ENCODE peak calls at places on chromosomes 7 and 10, in four cellular contexts. I is effector memory CD4-positive, alpha-beta T cell; M is heart left ventricle; Y is Caco-2. F is an unnamed sample. For H3K27me3, the result is how much of the 10 kb centered on the place peaks cover.

GRCh38 chr10:132836248-132836831 is 50.4 kb upstream of the NKX6-2 start:
- DNase-seq in I (no peak), Y (no peak), M (no peak), F (peak)

GRCh38 chr7:24587853-24588252 is 14.6 kb downstream of the PALS2 start:
- DNase-seq in Y (peak), M (no peak), I (peak), F (no peak)

GRCh38 chr7:38215115-38215514 is 37.1 kb downstream of the STARD3NL start:
- DNase-seq in M (no peak), Y (no peak), I (no peak), F (no peak)

GRCh38 chr10:5089869-5090268 is 4.3 kb upstream of the AKR1C3 start:
- DNase-seq in Y (peak), I (no peak), M (no peak), F (no peak)

GRCh38 chr10:98055875-98056516 is 25.6 kb upstream of the CRTAC1 start:
- DNase-seq in M (no peak), Y (peak), I (no peak), F (no peak)

GRCh38 chr7:921071-921461 is 33.4 kb downstream of the ADAP1 start:
- DNase-seq in I (no peak), Y (no peak), M (no peak), F (no peak)

GRCh38 chr10:88890681-88891371 is 10.8 kb downstream of the STAMBPL1 start:
- DNase-seq in M (no peak), Y (no peak), I (no peak), F (no peak)

GRCh38 chr7:94761451-94761850 is 105.5 kb upstream of the SGCE start:
- DNase-seq in M (no peak), I (no peak), Y (no peak), F (no peak)

GRCh38 chr7:128948312-128948973 is 10.7 kb downstream of the IRF5 start:
- DNase-seq in M (no peak), Y (no peak), I (no peak), F (no peak)

GRCh38 chr7:155363852-155364600 is 66.3 kb downstream of the INSIG1 start:
- DNase-seq in Y (peak), I (no peak), M (no peak), F (no peak)

GRCh38 chr7:155361363-155361680 is 63.6 kb downstream of the INSIG1 start:
- DNase-seq in Y (no peak), I (no peak), M (no peak), F (no peak)

GRCh38 chr7:155362380-155363145 is 64.9 kb downstream of the INSIG1 start:
- DNase-seq in Y (no peak), M (no peak), I (no peak), F (no peak)

GRCh38 chr7:155361947-155362346 is 64.3 kb downstream of the INSIG1 start:
- DNase-seq in I (no peak), Y (no peak), M (no peak), F (no peak)

DNA sequence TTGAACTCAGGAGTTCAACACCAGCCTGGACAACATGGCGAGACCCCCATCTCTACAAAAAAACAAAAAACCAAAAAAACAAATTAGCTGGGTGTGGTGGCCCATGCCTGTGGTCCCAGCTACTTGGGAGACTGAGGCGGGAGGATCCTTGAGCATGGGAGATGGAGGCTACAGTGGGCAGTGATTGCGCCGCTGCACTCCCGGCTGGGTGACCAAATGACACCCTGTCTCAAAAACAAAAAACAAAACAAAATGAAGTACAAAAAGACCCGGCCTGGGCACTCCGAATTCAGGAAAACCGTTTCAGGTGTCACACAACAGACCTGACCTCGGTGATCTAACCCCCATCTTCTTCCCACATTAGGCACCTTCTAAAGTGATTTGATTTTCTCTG is 65.5 kb downstream of the INSIG1 start:
- DNase-seq in M (no peak), Y (no peak), I (no peak), F (no peak)
- H3K27me3 ChIP-seq in M (under half), Y (under half), I (under half), F (under half)

GRCh38 chr7:106001196-106001595 is 38.1 kb downstream of the CDHR3 start:
- DNase-seq in Y (no peak), I (no peak), M (no peak), F (no peak)
- H3K27me3 ChIP-seq in Y (under half), I (under half), M (under half), F (under half)

GRCh38 chr10:101284171-101285092 is 55.2 kb upstream of the LBX1 start:
- DNase-seq in Y (no peak), I (no peak), M (no peak), F (no peak)
- H3K27me3 ChIP-seq in Y (under half), I (under half), M (under half), F (half or more)

GRCh38 chr7:106049139-106049725 is 62.9 kb downstream of the SYPL1 start:
- DNase-seq in Y (no peak), I (no peak), M (no peak), F (no peak)

GRCh38 chr7:106050743-106051110 is 61.4 kb downstream of the SYPL1 start:
- DNase-seq in Y (no peak), M (no peak), I (no peak), F (no peak)

GRCh38 chr7:106047818-106048490 is 64.2 kb downstream of the SYPL1 start:
- DNase-seq in Y (no peak), I (no peak), M (no peak), F (no peak)

GRCh38 chr7:106048621-106049020 is 63.5 kb downstream of the SYPL1 start:
- DNase-seq in M (no peak), Y (no peak), I (no peak), F (no peak)

GRCh38 chr7:106050002-106050742 is 61.9 kb downstream of the SYPL1 start:
- DNase-seq in M (no peak), Y (peak), I (no peak), F (peak)
- H3K27me3 ChIP-seq in M (under half), Y (under half), I (under half), F (under half)

GRCh38 chr7:28478661-28479060 is 66.3 kb downstream of the CREB5 start:
- DNase-seq in M (no peak), Y (no peak), I (no peak), F (no peak)
- H3K27me3 ChIP-seq in M (under half), Y (under half), I (under half), F (under half)

F was measured in sigmoid colon.